ENCODE peak calls at places on chromosomes 7 and 10, in four cellular contexts. A is transverse colon, S is PC-9, R is kidney epithelial cell. E is an unnamed sample.

GRCh38 chr10:73591935-73592699 is 975 bp upstream of the USP54 start:
- DNase-seq in S (peak), A (peak), R (peak), E (no peak)

GRCh38 chr7:8481752-8482446 is 48.5 kb downstream of the NXPH1 start:
- DNase-seq in A (no peak), R (no peak), S (no peak), E (no peak)

GRCh38 chr10:131093346-131093745 is 218.2 kb downstream of the TCERG1L start:
- DNase-seq in A (no peak), R (no peak), S (no peak), E (no peak)

GRCh38 chr10:4771554-4772201 is 54.3 kb upstream of the AKR1E2 start:
- DNase-seq in R (no peak), S (no peak), A (no peak), E (no peak)

GRCh38 chr10:29105516-29106215 is 183.2 kb upstream of the LYZL1 start:
- DNase-seq in R (peak), S (peak), A (no peak), E (peak)

GRCh38 chr10:28624351-28624750 is 53.0 kb upstream of the BAMBI start:
- DNase-seq in A (no peak), S (no peak), R (no peak), E (no peak)

GRCh38 chr10:92690211-92691041 is 671 bp downstream of the HHEX start:
- DNase-seq in R (no peak), S (peak), A (peak), E (no peak)

GRCh38 chr7:112898432-112899290 is 108.5 kb upstream of the TMEM168 start:
- DNase-seq in R (no peak), A (peak), S (peak), E (no peak)

GRCh38 chr10:4266387-4267083 is 481.5 kb upstream of the KLF6 start:
- DNase-seq in S (no peak), A (no peak), R (no peak), E (no peak)

GRCh38 chr7:129949292-129950133 is 3.2 kb downstream of the UBE2H start:
- DNase-seq in S (peak), R (peak), A (peak), E (peak)

GRCh38 chr10:3140280-3140679 is 32.3 kb downstream of the PITRM1 start:
- DNase-seq in R (no peak), A (no peak), S (no peak), E (no peak)

GRCh38 chr10:80537086-80537704 is 507 bp upstream of the SH2D4B start:
- DNase-seq in S (no peak), A (no peak), R (no peak), E (no peak)

GRCh38 chr7:97731736-97732370 is at the start of gene TAC1:
- DNase-seq in S (no peak), R (no peak), A (no peak), E (no peak)

GRCh38 chr7:86295526-86295925 is 348.2 kb upstream of the GRM3 start:
- DNase-seq in S (no peak), A (no peak), R (no peak), E (no peak)

GRCh38 chr10:77844713-77845454 is 81.7 kb downstream of the DLG5 start:
- DNase-seq in S (peak), A (peak), R (peak), E (peak)

GRCh38 chr10:110434477-110435096 is 63.1 kb upstream of the DUSP5 start:
- DNase-seq in A (peak), R (no peak), S (no peak), E (no peak)

GRCh38 chr10:89206402-89207180 is 526 bp downstream of the CH25H start:
- DNase-seq in S (no peak), R (no peak), A (peak), E (no peak)

GRCh38 chr7:149635561-149636329 is 137.6 kb downstream of the ZNF467 start:
- DNase-seq in A (no peak), S (peak), R (no peak), E (no peak)

GRCh38 chr7:46288010-46288409 is 366.9 kb upstream of the IGFBP3 start:
- DNase-seq in A (no peak), R (no peak), S (no peak), E (no peak)

GRCh38 chr10:22620140-22620857 is 94.1 kb downstream of the PIP4K2A start:
- DNase-seq in S (peak), R (peak), A (peak), E (peak)

GRCh38 chr7:135508853-135509588 is 881 bp downstream of the CNOT4 start:
- DNase-seq in S (no peak), A (peak), R (no peak), E (no peak)

GRCh38 chr7:119271147-119271779 is 1001.7 kb upstream of the KCND2 start:
- DNase-seq in R (no peak), A (no peak), S (no peak), E (no peak)

GRCh38 chr7:119270644-119271043 is 1002.3 kb upstream of the KCND2 start:
- DNase-seq in R (no peak), A (no peak), S (no peak), E (no peak)

GRCh38 chr7:119270045-119270464 is 1002.9 kb upstream of the KCND2 start:
- DNase-seq in R (peak), S (peak), A (peak), E (peak)
- TF ChIP-seq CTCF in R (peak), S (peak), A (peak), E (peak)

GRCh38 chr10:79349072-79349491 is 1.8 kb downstream of the PPIF start:
- DNase-seq in R (no peak), S (no peak), A (no peak), E (no peak)
- H3K4me3 ChIP-seq in R (no peak), S (peak), A (peak), E (peak)

GRCh38 chr10:86389441-86390193 is 23.0 kb upstream of the GRID1 start:
- DNase-seq in R (no peak), A (peak), S (no peak), E (no peak)

GRCh38 chr10:86390337-86391120 is 23.9 kb upstream of the GRID1 start:
- DNase-seq in A (no peak), R (no peak), S (no peak), E (no peak)

GRCh38 chr10:86385806-86386205 is 19.2 kb upstream of the GRID1 start:
- DNase-seq in A (no peak), R (no peak), S (no peak), E (no peak)

GRCh38 chr10:86388119-86388704 is 21.6 kb upstream of the GRID1 start:
- DNase-seq in R (no peak), A (no peak), S (no peak), E (no peak)

DNA sequence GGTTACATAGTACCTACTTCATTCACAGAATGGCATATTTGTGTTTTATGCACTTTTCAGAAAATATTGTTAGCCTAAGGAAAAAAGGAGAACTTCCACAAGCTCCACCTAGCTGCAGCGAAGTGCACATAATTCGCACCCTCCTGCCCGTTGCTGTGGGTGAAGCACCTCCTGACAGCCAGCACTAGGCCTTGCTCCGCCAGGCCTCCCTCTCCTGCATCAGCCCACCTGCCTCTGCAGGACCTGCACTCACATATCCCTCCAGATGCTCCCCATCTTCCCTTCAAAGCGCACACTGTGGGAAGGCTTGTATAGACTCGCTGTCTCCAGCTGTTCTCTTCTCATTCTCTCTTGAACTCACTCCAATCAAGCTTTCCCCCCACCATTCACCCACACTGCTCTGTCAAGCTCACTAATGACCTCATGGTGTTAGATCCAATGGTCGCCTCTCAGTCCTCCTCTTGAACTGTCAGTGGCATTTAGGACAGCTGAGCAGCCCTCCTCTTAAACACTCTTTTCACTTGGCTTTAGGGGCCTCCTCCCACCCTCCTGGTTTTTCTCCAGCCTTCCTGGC is 20.7 kb upstream of the GRID1 start:
- DNase-seq in A (no peak), S (no peak), R (no peak), E (no peak)
- TF ChIP-seq CTCF in A (no peak), S (no peak), R (no peak), E (no peak)

GRCh38 chr7:151103973-151104372 is 17.7 kb downstream of the AGAP3 start:
- DNase-seq in R (no peak), A (no peak), S (no peak), E (no peak)
- H3K4me3 ChIP-seq in R (no peak), A (no peak), S (no peak), E (no peak)

GRCh38 chr10:71713135-71714040 is 6.2 kb downstream of the C10orf105 start:
- DNase-seq in R (no peak), A (peak), S (peak), E (no peak)
- TF ChIP-seq CTCF in R (peak), A (peak), S (no peak), E (no peak)

DNA sequence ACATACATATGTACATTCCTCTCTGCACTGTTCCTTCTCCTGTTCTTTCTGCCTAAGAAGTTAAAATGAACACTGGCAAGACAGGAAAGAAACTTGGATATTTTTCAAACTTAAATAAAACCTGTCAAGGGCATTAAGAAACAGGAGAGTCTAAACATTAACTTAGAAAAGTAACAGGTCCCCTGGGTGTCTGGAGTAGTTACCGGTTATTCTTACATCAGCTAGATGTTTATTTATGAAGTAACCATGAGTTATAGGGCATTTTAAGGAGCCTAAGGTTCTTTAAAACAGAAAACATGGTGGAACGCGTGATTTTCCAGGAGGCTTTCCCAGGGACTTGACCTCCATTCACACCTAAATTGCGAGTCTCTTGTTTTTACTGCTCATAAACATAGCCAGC is 148.2 kb downstream of the PRKCQ start:
- DNase-seq in R (no peak), S (no peak), A (no peak), E (no peak)
- H3K4me3 ChIP-seq in R (no peak), S (no peak), A (no peak), E (no peak)

GRCh38 chr10:76311752-76312699 is 880.6 kb downstream of the LRMDA start:
- DNase-seq in A (no peak), S (no peak), R (no peak), E (no peak)

GRCh38 chr10:76318171-76318570 is 886.7 kb downstream of the LRMDA start:
- DNase-seq in R (no peak), A (no peak), S (no peak), E (no peak)

GRCh38 chr10:76317078-76317477 is 885.7 kb downstream of the LRMDA start:
- DNase-seq in R (no peak), S (no peak), A (no peak), E (no peak)

GRCh38 chr10:76316234-76316633 is 884.8 kb downstream of the LRMDA start:
- DNase-seq in R (no peak), S (no peak), A (no peak), E (no peak)

DNA sequence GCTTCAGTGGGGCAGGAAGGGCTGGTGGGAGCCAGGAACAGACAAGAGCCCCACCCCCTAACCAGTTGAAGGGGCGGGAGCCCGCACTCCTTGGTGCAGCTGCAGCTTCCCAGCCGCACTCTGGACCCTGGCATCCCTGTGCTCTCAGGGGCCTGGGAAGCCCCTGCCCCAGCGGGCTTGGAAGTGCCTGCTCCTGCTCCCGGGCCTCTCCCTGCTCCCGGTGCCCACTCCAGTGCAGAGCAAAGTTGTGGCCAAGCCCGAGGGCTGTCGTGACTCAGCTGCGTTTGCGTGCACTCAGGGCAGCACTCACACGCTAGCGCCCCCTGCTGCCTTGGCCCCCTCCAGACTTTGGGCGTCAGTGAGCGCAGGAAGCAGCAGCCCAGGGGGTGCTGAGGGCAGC is 883.8 kb downstream of the LRMDA start:
- DNase-seq in R (no peak), A (no peak), S (no peak), E (no peak)
- TF ChIP-seq CTCF in R (no peak), A (no peak), S (no peak), E (no peak)

DNA sequence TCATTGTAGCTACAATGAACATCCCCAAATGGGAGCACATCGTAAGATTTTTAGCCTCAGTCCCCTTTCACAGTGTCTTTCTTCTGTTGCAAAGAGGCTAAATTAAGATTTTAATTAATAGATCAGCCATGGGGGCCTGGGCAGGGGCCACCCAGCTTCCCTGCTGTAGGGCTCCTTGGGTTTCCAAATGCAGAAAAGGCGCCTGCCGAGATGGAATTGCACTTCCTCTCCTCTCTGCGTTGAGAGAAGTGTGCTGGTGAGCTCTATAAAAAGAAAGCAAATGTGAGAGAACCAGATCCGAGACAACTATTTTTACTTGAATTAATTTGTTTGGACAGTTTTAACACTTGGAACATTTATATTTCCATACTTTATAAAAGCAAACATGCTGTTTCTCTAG is 998.2 kb downstream of the LRMDA start:
- DNase-seq in R (no peak), A (no peak), S (no peak), E (no peak)
- H3K4me3 ChIP-seq in R (no peak), A (no peak), S (no peak), E (no peak)

GRCh38 chr7:142482899-142483658 is 225.2 kb upstream of the PRSS58 start:
- DNase-seq in A (peak), R (no peak), S (peak), E (no peak)

GRCh38 chr7:142485617-142486226 is 227.9 kb upstream of the PRSS58 start:
- DNase-seq in S (no peak), A (no peak), R (no peak), E (no peak)

GRCh38 chr7:142481548-142481947 is 223.7 kb upstream of the PRSS58 start:
- DNase-seq in S (no peak), A (no peak), R (no peak), E (no peak)

GRCh38 chr7:142487124-142487523 is 229.3 kb upstream of the PRSS58 start:
- DNase-seq in R (no peak), A (no peak), S (no peak), E (no peak)

DNA sequence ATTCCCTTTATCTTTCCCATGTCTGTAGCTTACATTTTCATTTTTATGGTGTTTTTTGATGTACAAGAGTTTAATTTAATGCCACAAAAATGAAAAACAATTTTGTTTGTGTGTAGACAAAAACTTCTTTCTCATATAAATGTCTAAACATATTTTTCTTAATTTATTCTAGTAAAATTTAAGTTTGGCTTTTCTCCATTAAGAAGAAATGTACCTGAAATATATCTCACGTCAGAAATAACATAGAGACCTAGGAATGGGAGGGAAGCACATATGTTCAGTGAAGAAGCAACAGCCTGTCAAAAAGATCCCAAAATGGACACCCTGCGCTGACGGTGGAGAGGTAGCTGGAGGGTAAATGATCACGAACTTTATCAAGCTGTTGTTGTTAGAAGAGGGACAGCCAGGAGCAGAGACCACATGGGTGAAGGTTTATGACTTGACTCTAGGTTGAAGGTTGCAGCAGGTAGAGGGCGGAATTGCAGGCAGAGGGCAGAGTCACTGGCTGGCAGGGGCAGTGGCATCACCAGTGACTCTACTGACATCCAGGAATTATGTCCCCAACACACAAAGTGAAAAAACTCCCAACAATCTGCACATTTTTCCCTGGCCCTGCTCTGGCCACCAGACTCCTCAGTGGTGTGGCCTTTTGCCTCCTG is 225.9 kb upstream of the PRSS58 start:
- DNase-seq in S (no peak), R (no peak), A (no peak), E (no peak)
- TF ChIP-seq CTCF in S (peak), R (no peak), A (no peak), E (no peak)

GRCh38 chr10:17075510-17075909 is 54.1 kb downstream of the CUBN start:
- DNase-seq in R (peak), A (no peak), S (peak), E (peak)

GRCh38 chr10:17073720-17074547 is 55.7 kb downstream of the CUBN start:
- DNase-seq in R (no peak), A (no peak), S (no peak), E (no peak)

GRCh38 chr10:17075975-17076374 is 53.6 kb downstream of the CUBN start:
- DNase-seq in A (no peak), S (no peak), R (no peak), E (no peak)

GRCh38 chr10:17076626-17077025 is 53.0 kb downstream of the CUBN start:
- DNase-seq in R (no peak), S (no peak), A (no peak), E (no peak)

DNA sequence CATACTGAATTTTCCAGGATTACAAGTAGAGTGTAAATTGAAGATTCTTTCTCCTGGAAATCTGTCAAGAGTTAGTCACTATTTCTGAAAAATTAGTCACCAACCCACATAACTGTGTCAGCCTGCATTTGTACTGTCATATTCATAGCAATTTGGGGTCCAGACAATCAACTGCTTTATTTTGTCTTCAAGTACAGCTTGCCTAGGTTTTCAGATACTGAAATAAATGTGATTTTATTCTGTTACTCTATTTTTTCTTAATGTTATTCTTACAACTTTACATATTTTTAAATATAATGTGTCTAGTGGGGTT is 55.1 kb downstream of the CUBN start:
- DNase-seq in R (no peak), S (no peak), A (no peak), E (no peak)
- H3K4me3 ChIP-seq in R (no peak), S (no peak), A (no peak), E (no peak)